ENCODE peak calls at places on chromosome 5, in nine cellular contexts. V is astrocyte, S is left ventricle myocardium inferior, L is AG10803, O is A549, B is prostate gland, G is right lobe of liver, J is ovary, H is fibroblast of the aortic adventitia. K is an unnamed sample.

GRCh38 chr5:113022661-113023060 is 46.1 kb downstream of the DCP2 start:
- DNase-seq in V (peak), S (no peak), L (no peak), O (no peak), B (no peak), G (no peak), J (no peak), H (no peak), K (peak)

GRCh38 chr5:759111-759741 is 25.3 kb downstream of the ZDHHC11B start:
- DNase-seq in V (no peak), S (peak), L (peak), O (peak), B (peak), G (peak), J (peak), H (peak), K (peak)

GRCh38 chr5:6768590-6769230 is 55.5 kb downstream of the TENT4A start:
- DNase-seq in V (no peak), S (no peak), L (no peak), O (no peak), B (no peak), G (no peak), J (no peak), H (no peak), K (no peak)

GRCh38 chr5:85769347-85769746 is 848.4 kb upstream of the COX7C start:
- DNase-seq in V (no peak), S (no peak), L (no peak), O (no peak), B (no peak), G (no peak), J (no peak), H (no peak), K (no peak)

GRCh38 chr5:84130006-84130580 is 254.6 kb downstream of the EDIL3 start:
- DNase-seq in V (no peak), S (no peak), L (peak), O (no peak), B (no peak), G (no peak), J (no peak), H (no peak), K (no peak)

GRCh38 chr5:57493034-57493433 is 10.4 kb upstream of the ACTBL2 start:
- DNase-seq in V (peak), S (no peak), L (peak), O (no peak), B (no peak), G (no peak), J (no peak), H (peak), K (peak)

GRCh38 chr5:174732040-174733020 is 7.9 kb downstream of the MSX2 start:
- DNase-seq in V (no peak), S (no peak), L (no peak), O (no peak), B (no peak), G (no peak), J (no peak), H (no peak), K (no peak)

GRCh38 chr5:167263185-167263584 is 1028.3 kb upstream of the WWC1 start:
- DNase-seq in V (no peak), S (no peak), L (no peak), O (no peak), B (no peak), G (no peak), J (no peak), H (no peak), K (no peak)

GRCh38 chr5:33367396-33367795 is 73.4 kb upstream of the TARS1 start:
- DNase-seq in V (no peak), S (no peak), L (peak), O (no peak), B (no peak), G (no peak), J (no peak), H (no peak), K (no peak)

GRCh38 chr5:141319202-141319601 is 1.4 kb downstream of the TAF7 start:
- DNase-seq in V (no peak), S (no peak), L (no peak), O (no peak), B (no peak), G (no peak), J (no peak), H (no peak), K (no peak)

GRCh38 chr5:116340799-116341198 is 233.8 kb downstream of the SEMA6A start:
- DNase-seq in V (no peak), S (no peak), L (no peak), O (no peak), B (no peak), G (no peak), J (no peak), H (no peak), K (no peak)

GRCh38 chr5:81748556-81748955 is 2.3 kb downstream of the SSBP2 start:
- DNase-seq in V (no peak), S (no peak), L (no peak), O (no peak), B (no peak), G (no peak), J (no peak), H (no peak), K (no peak)

GRCh38 chr5:173501922-173502321 is 114.5 kb downstream of the BOD1 start:
- DNase-seq in V (no peak), S (no peak), L (no peak), O (no peak), B (no peak), G (no peak), J (no peak), H (no peak), K (no peak)

GRCh38 chr5:124703995-124704394 is 42.4 kb downstream of the ZNF608 start:
- DNase-seq in V (no peak), S (no peak), L (no peak), O (no peak), B (no peak), G (no peak), J (no peak), H (no peak), K (no peak)

GRCh38 chr5:98569288-98569687 is 204.2 kb upstream of the RGMB start:
- DNase-seq in V (no peak), S (no peak), L (no peak), O (no peak), B (no peak), G (no peak), J (no peak), H (no peak), K (no peak)

GRCh38 chr5:14066326-14066725 is 76.8 kb upstream of the TRIO start:
- DNase-seq in V (no peak), S (no peak), L (no peak), O (no peak), B (no peak), G (no peak), J (no peak), H (no peak), K (no peak)

GRCh38 chr5:127216143-127216542 is 74.5 kb upstream of the MEGF10 start:
- DNase-seq in V (no peak), S (no peak), L (no peak), O (no peak), B (no peak), G (no peak), J (no peak), H (no peak), K (no peak)

GRCh38 chr5:81986126-81986525 is 14.3 kb downstream of the ATG10 start:
- DNase-seq in V (peak), S (no peak), L (no peak), O (no peak), B (no peak), G (no peak), J (no peak), H (no peak), K (no peak)

GRCh38 chr5:109347252-109347888 is 62.4 kb downstream of the PJA2 start:
- DNase-seq in V (no peak), S (no peak), L (no peak), O (no peak), B (no peak), G (no peak), J (no peak), H (no peak), K (no peak)

GRCh38 chr5:136062563-136063274 is 33.9 kb downstream of the TGFBI start:
- DNase-seq in V (no peak), S (no peak), L (peak), O (peak), B (no peak), G (peak), J (no peak), H (peak), K (peak)

GRCh38 chr5:43702815-43703214 is 99.8 kb downstream of the NNT start:
- DNase-seq in V (peak), S (no peak), L (peak), O (no peak), B (no peak), G (no peak), J (no peak), H (peak), K (peak)

GRCh38 chr5:140575309-140575708 is 10.7 kb downstream of the SLC35A4 start:
- DNase-seq in V (no peak), S (peak), L (peak), O (peak), B (peak), G (peak), J (no peak), H (peak), K (peak)

GRCh38 chr5:74367931-74368330 is 272.6 kb downstream of the ENC1 start:
- DNase-seq in V (no peak), S (peak), L (no peak), O (no peak), B (no peak), G (no peak), J (no peak), H (peak), K (no peak)

GRCh38 chr5:117999939-118000549 is 988.3 kb downstream of the DTWD2 start:
- DNase-seq in V (no peak), S (no peak), L (peak), O (no peak), B (no peak), G (no peak), J (no peak), H (no peak), K (no peak)

GRCh38 chr5:67770431-67771025 is 445.0 kb upstream of the PIK3R1 start:
- DNase-seq in V (peak), S (no peak), L (peak), O (peak), B (no peak), G (peak), J (no peak), H (peak), K (peak)

GRCh38 chr5:62256161-62257017 is 49.6 kb upstream of the KIF2A start:
- DNase-seq in V (no peak), S (no peak), L (no peak), O (no peak), B (no peak), G (no peak), J (no peak), H (no peak), K (peak)

GRCh38 chr5:157166164-157166493 is at the start of gene GARIN3:
- DNase-seq in V (no peak), S (no peak), L (no peak), O (no peak), B (no peak), G (no peak), J (no peak), H (no peak), K (no peak)

GRCh38 chr5:161966544-161966943 is 101.0 kb upstream of the GABRG2 start:
- DNase-seq in V (no peak), S (no peak), L (no peak), O (peak), B (no peak), G (no peak), J (no peak), H (no peak), K (no peak)

GRCh38 chr5:149951138-149951749 is 6.7 kb upstream of the PDE6A start:
- DNase-seq in V (no peak), S (no peak), L (no peak), O (peak), B (no peak), G (no peak), J (no peak), H (no peak), K (no peak)

GRCh38 chr5:137078171-137078665 is 420.9 kb downstream of the SPOCK1 start:
- DNase-seq in V (peak), S (no peak), L (no peak), O (peak), B (no peak), G (no peak), J (no peak), H (peak), K (no peak)

GRCh38 chr5:5141011-5141599 is 975 bp downstream of the ADAMTS16 start:
- DNase-seq in V (no peak), S (no peak), L (no peak), O (no peak), B (no peak), G (no peak), J (no peak), H (no peak), K (no peak)
- H3K4me3 ChIP-seq in V (peak), S (peak), L (no peak), O (peak), B (no peak), G (no peak), J (peak), H (no peak), K (no peak)

DNA sequence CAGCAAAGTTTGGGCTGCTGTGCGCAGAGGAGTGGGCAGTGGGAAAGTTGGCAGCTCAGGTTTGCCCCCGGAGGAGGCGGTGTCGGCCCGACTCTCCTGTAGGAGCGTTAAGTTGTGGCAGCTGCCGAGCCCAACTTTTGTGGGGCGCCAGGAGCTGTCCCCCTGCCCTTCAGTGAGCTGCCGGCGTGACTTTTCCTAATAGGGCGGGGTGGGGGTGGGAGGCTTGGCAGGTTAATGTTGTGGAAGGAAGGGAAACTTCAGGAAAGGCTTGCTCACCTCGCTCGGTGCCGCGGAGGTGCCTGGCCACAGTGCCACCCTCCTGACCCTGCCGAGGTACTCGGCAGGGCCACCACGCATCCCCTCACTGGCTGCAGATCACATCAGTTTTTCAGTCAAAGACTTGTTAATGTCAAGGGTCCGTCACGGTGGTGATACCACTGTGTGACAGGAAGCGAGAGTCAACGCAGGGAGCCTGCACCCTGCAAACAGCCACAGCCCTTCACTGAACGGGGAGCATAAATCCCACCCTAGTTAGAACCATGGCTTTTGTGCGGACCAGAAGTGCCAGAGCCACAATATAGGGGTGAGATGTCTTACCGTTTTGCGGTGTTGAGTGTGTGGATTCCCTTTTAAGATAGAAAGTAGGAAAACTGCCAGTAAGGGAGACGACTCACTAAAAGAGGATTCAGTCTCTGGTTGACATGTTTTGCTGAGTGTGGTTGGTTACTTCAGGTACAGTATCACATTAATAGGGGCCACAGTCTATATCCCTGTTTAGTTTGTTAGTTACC is 746 bp downstream of the LNPEP start:
- DNase-seq in V (no peak), S (peak), L (peak), O (peak), B (peak), G (peak), J (peak), H (peak), K (no peak)
- TF ChIP-seq CTCF in V (no peak), S (no peak), L (no peak), O (no peak), B (no peak), G (no peak), J (no peak), H (no peak), K (no peak)

GRCh38 chr5:178472138-178472537 is 118.1 kb downstream of the COL23A1 start:
- DNase-seq in V (no peak), S (no peak), L (no peak), O (no peak), B (no peak), G (no peak), J (no peak), H (no peak), K (no peak)

GRCh38 chr5:178473858-178474257 is 116.3 kb downstream of the COL23A1 start:
- DNase-seq in V (no peak), S (no peak), L (no peak), O (no peak), B (no peak), G (no peak), J (no peak), H (no peak), K (no peak)

GRCh38 chr5:178470693-178471025 is 119.5 kb downstream of the COL23A1 start:
- DNase-seq in V (no peak), S (no peak), L (no peak), O (no peak), B (no peak), G (no peak), J (no peak), H (no peak), K (no peak)

GRCh38 chr5:178469975-178470692 is 120.1 kb downstream of the COL23A1 start:
- DNase-seq in V (no peak), S (no peak), L (no peak), O (no peak), B (no peak), G (no peak), J (no peak), H (no peak), K (no peak)

DNA sequence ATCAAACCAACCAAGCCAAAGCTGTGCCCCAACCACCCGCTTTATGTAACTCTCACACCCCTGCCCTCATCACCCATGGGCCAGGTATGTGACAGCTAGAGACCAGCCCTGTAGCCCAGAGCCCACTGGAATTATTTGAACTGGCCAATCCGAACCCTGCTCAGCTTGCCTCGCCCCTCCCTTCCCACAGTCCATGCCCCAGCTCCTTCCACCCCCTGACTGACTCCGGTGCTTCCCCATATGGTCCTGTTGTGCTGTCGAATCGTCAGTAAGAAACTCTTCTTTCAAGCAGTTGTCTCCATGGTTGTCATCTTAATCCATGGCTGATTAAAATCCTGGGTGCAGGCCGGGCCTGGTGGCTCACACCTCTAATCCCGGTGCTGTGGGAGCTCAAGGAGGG is 118.5 kb downstream of the COL23A1 start:
- DNase-seq in V (no peak), S (no peak), L (no peak), O (no peak), B (no peak), G (no peak), J (no peak), H (no peak), K (no peak)
- H3K4me3 ChIP-seq in V (no peak), S (no peak), L (no peak), O (no peak), B (no peak), G (no peak), J (no peak), H (no peak), K (no peak)

DNA sequence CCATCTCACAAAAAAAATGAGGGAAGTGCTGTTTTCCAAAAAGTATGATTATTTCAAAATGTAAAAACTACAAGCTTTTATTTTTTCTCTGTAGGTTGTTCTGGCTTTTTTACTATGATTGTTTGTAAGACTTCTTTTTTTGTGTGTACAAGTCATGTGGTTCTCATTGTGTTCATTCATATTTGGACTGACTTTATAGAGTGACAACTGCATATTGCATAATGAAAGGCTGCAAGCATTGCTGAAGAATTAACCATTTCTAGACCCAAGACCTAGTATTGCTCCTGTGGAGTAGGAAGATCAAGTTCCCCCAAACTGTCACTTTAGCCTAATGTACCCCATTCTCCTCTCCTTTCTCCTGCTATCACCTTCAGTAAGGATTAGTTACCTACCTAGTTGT is 10.0 kb downstream of the MAP1B start:
- DNase-seq in V (no peak), S (no peak), L (peak), O (no peak), B (no peak), G (no peak), J (no peak), H (no peak), K (peak)
- TF ChIP-seq CTCF in V (no peak), S (no peak), L (no peak), O (no peak), B (no peak), G (no peak), J (no peak), H (no peak), K (no peak)

DNA sequence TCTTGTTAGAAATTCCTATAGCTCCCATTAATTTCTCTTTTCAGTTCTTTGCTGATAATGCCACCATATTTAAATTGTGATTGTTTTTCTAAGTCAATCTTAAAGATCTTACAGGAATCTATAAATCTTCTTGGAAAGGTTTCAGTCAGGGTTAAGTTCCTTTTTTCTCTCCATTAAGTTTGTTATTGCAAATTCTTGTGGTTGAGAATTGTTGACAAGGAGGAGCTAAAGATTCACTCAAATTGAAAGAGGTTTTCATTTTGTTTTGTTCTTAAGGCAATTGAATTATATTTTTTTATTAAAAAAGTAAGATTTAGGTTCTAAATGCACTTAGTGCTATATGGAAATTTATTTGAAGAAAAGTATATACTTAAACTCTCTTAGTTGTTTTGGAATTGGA is 213.4 kb downstream of the PRR16 start:
- DNase-seq in V (no peak), S (no peak), L (no peak), O (no peak), B (no peak), G (no peak), J (no peak), H (no peak), K (no peak)
- H3K4me3 ChIP-seq in V (no peak), S (no peak), L (no peak), O (no peak), B (no peak), G (no peak), J (no peak), H (no peak), K (no peak)

DNA sequence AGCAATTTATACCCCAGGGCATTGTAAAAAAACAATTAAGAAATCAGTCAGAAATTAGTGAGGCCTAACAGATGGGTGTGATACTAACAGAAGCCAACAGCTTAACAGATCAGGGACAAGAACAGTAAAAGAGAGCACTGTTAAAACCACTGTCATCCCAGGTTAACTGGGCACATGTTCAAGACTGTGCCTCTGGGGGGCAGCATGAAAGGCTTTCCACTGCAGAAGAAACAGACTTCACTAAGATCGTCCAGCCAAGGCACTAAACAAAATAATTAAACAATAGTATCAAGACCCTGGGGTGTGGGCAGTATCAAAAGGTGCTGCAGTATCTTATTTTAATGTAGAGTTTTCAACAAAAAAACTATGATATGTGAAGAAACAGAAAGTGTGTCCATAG is 43.5 kb downstream of the FBN2 start:
- DNase-seq in V (no peak), S (no peak), L (no peak), O (peak), B (no peak), G (no peak), J (no peak), H (no peak), K (no peak)
- TF ChIP-seq CTCF in V (peak), S (no peak), L (no peak), O (no peak), B (no peak), G (no peak), J (no peak), H (no peak), K (peak)

DNA sequence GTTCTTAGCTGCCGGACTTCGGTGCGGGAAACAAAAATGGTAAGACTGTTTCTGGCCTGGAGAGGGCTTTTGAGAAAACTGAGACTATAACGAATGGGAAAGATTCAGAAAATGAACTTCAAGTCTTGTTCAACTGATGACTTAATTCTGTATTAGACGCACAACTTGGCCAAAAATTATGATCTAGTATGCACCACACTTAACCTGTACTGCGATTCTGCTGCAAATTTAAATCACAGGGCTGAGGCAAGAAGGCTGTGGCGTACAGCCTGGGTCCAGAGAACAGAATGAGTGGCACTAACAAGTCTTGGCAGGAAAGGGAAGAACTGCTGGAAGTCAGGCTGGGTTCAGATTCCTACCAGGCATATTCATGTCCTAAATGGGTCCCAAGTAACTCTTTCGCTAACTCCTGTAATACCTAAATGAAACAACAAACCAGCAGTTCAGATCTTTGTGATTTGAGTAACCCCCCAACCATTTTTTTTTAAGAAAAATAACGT is 781 bp upstream of the COL23A1 start:
- DNase-seq in V (no peak), S (no peak), L (peak), O (no peak), B (no peak), G (no peak), J (no peak), H (peak), K (no peak)
- H3K4me3 ChIP-seq in V (no peak), S (peak), L (peak), O (peak), B (peak), G (no peak), J (no peak), H (peak), K (no peak)

K was measured in fibroblast of pulmonary artery.